ENCODE peak calls at places on chromosomes 6 and 20, in six cellular contexts. One of them, this sample, is unnamed.
A peak's percentile ranks its signal among the peaks of the same experiment; 100 is the strongest.

GRCh38 chr6:26064619-26065257 is 22.5 kb upstream of the HFE start:
- DNase-seq in right lobe of liver: no peak
- DNase-seq in breast epithelium: no peak
- DNase-seq in sigmoid colon: no peak
- DNase-seq in adrenal gland: peak; percentile 51
- DNase-seq in A549: peak; percentile 59
- DNase-seq in this sample: no peak

GRCh38 chr6:149060300-149060984 is 257.1 kb upstream of the TAB2 start:
- DNase-seq in right lobe of liver: no peak
- DNase-seq in sigmoid colon: no peak
- DNase-seq in adrenal gland: no peak
- DNase-seq in breast epithelium: no peak
- DNase-seq in A549: no peak
- DNase-seq in this sample: no peak

GRCh38 chr6:134814076-134814709 is 135.7 kb downstream of the ALDH8A1 start:
- DNase-seq in breast epithelium: no peak
- DNase-seq in A549: peak; percentile 19
- DNase-seq in adrenal gland: no peak
- DNase-seq in sigmoid colon: no peak
- DNase-seq in right lobe of liver: no peak
- DNase-seq in this sample: no peak

GRCh38 chr20:4814696-4815252 is 93.1 kb downstream of the PRND start:
- DNase-seq in right lobe of liver: peak; percentile 65
- DNase-seq in adrenal gland: no peak
- DNase-seq in sigmoid colon: no peak
- DNase-seq in breast epithelium: no peak
- DNase-seq in A549: no peak
- DNase-seq in this sample: no peak

GRCh38 chr6:13413906-13414555 is 73.4 kb downstream of the GFOD1 start:
- DNase-seq in adrenal gland: no peak
- DNase-seq in breast epithelium: peak; percentile 50
- DNase-seq in right lobe of liver: peak; percentile 77
- DNase-seq in A549: no peak
- DNase-seq in sigmoid colon: no peak
- DNase-seq in this sample: no peak

GRCh38 chr6:31769684-31770371 is 7.3 kb downstream of the VWA7 start:
- DNase-seq in right lobe of liver: peak; percentile 88
- DNase-seq in sigmoid colon: peak; percentile 80
- DNase-seq in breast epithelium: peak; percentile 57
- DNase-seq in adrenal gland: peak; percentile 85
- DNase-seq in A549: peak; percentile 68
- DNase-seq in this sample: peak; percentile 42

GRCh38 chr20:50953196-50953595 is 5.1 kb downstream of the DPM1 start:
- DNase-seq in breast epithelium: no peak
- DNase-seq in A549: no peak
- DNase-seq in sigmoid colon: no peak
- DNase-seq in adrenal gland: no peak
- DNase-seq in right lobe of liver: no peak
- DNase-seq in this sample: no peak

GRCh38 chr20:61608275-61609085 is 356.4 kb downstream of the CDH4 start:
- DNase-seq in right lobe of liver: peak; percentile 43
- DNase-seq in A549: peak; percentile 22
- DNase-seq in adrenal gland: no peak
- DNase-seq in sigmoid colon: no peak
- DNase-seq in breast epithelium: no peak
- DNase-seq in this sample: no peak

GRCh38 chr20:50248104-50248631 is 57.5 kb downstream of the CEBPB start:
- DNase-seq in A549: no peak
- DNase-seq in breast epithelium: no peak
- DNase-seq in adrenal gland: no peak
- DNase-seq in right lobe of liver: peak; percentile 66
- DNase-seq in sigmoid colon: no peak
- DNase-seq in this sample: no peak

GRCh38 chr6:12190252-12190651 is 99.9 kb upstream of the EDN1 start:
- DNase-seq in A549: no peak
- DNase-seq in breast epithelium: no peak
- DNase-seq in right lobe of liver: no peak
- DNase-seq in sigmoid colon: no peak
- DNase-seq in adrenal gland: no peak
- DNase-seq in this sample: no peak

GRCh38 chr6:169345198-169345597 is 91.6 kb upstream of the THBS2 start:
- DNase-seq in A549: no peak
- DNase-seq in sigmoid colon: no peak
- DNase-seq in right lobe of liver: no peak
- DNase-seq in adrenal gland: no peak
- DNase-seq in breast epithelium: no peak
- DNase-seq in this sample: peak; percentile 49

GRCh38 chr6:135043364-135043763 is 11.3 kb downstream of the HBS1L start:
- DNase-seq in breast epithelium: no peak
- DNase-seq in A549: no peak
- DNase-seq in sigmoid colon: no peak
- DNase-seq in right lobe of liver: no peak
- DNase-seq in adrenal gland: no peak
- DNase-seq in this sample: no peak

GRCh38 chr6:13730704-13731103 is 19.1 kb upstream of the RANBP9 start:
- DNase-seq in sigmoid colon: no peak
- DNase-seq in A549: no peak
- DNase-seq in right lobe of liver: no peak
- DNase-seq in breast epithelium: no peak
- DNase-seq in adrenal gland: no peak
- DNase-seq in this sample: no peak

GRCh38 chr20:25223179-25223661 is 24.7 kb upstream of the PYGB start:
- DNase-seq in right lobe of liver: no peak
- DNase-seq in adrenal gland: peak; percentile 59
- DNase-seq in A549: peak; percentile 92
- DNase-seq in breast epithelium: no peak
- DNase-seq in sigmoid colon: no peak
- DNase-seq in this sample: no peak

GRCh38 chr6:108669673-108670072 is 109.0 kb downstream of the FOXO3 start:
- DNase-seq in A549: no peak
- DNase-seq in sigmoid colon: no peak
- DNase-seq in breast epithelium: no peak
- DNase-seq in right lobe of liver: no peak
- DNase-seq in adrenal gland: no peak
- DNase-seq in this sample: no peak

GRCh38 chr6:36595168-36595818 is 1.1 kb downstream of the SRSF3 start:
- DNase-seq in adrenal gland: peak; percentile 60
- DNase-seq in breast epithelium: peak; percentile 70
- DNase-seq in right lobe of liver: peak; percentile 39
- DNase-seq in sigmoid colon: peak; percentile 84
- DNase-seq in A549: peak; percentile 56
- DNase-seq in this sample: peak; percentile 73

GRCh38 chr20:53736122-53736756 is 142.6 kb upstream of the ZNF217 start:
- DNase-seq in A549: no peak
- DNase-seq in adrenal gland: no peak
- DNase-seq in breast epithelium: no peak
- DNase-seq in sigmoid colon: no peak
- DNase-seq in right lobe of liver: no peak
- DNase-seq in this sample: no peak

GRCh38 chr20:53738039-53738944 is 144.7 kb upstream of the ZNF217 start:
- DNase-seq in right lobe of liver: peak; percentile 87
- DNase-seq in breast epithelium: peak; percentile 70
- DNase-seq in A549: peak; percentile 95
- DNase-seq in adrenal gland: peak; percentile 38
- DNase-seq in sigmoid colon: no peak
- DNase-seq in this sample: peak; percentile 64

GRCh38 chr20:53736757-53737403 is 143.2 kb upstream of the ZNF217 start:
- DNase-seq in right lobe of liver: no peak
- DNase-seq in adrenal gland: no peak
- DNase-seq in sigmoid colon: no peak
- DNase-seq in breast epithelium: no peak
- DNase-seq in A549: no peak
- DNase-seq in this sample: no peak

GRCh38 chr20:53738945-53739798 is 145.5 kb upstream of the ZNF217 start:
- DNase-seq in breast epithelium: no peak
- DNase-seq in right lobe of liver: no peak
- DNase-seq in sigmoid colon: no peak
- DNase-seq in A549: peak; percentile 35
- DNase-seq in adrenal gland: no peak
- DNase-seq in this sample: no peak

DNA sequence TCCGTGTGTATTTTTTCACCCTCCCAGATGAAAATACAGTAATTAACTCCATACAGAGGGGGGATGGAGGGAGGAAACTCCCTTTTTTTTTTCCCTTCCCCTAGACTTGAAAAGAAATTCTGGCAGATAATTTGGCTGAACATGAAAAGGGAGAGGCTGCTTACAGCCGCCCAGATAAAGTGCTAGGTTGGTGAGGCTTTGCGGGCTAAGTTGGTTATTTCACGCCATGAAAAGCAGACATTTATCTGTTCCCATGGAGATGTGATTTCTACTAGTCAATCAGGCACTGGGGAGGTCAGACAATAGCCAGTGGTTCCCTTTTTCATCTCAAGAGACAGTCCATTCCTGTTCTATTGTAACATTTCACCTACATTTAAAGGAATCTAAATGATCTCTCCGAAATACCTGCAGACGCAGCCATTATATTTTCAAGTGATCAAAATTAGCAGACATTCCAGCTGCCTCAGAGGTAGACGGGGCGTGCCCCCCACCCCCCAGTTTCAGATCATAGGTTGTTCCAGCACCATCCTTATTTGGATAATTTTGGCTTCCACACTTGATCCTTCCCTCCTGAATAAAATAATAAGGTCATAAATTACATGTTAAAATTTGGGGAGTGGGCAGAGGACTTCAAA is 143.9 kb upstream of the ZNF217 start:
- DNase-seq in breast epithelium: no peak
- DNase-seq in A549: no peak
- DNase-seq in sigmoid colon: no peak
- DNase-seq in right lobe of liver: no peak
- DNase-seq in adrenal gland: no peak
- DNase-seq in this sample: no peak
- H3K27ac ChIP-seq in breast epithelium: peak overlapping the region; percentile 85
- H3K27ac ChIP-seq in A549: peak overlapping the region; percentile 90
- H3K27ac ChIP-seq in sigmoid colon: no peak overlapping the region
- H3K27ac ChIP-seq in right lobe of liver: peak overlapping the region; percentile 97
- H3K27ac ChIP-seq in adrenal gland: no peak overlapping the region
- H3K27ac ChIP-seq in this sample: peak overlapping the region; percentile 82

DNA sequence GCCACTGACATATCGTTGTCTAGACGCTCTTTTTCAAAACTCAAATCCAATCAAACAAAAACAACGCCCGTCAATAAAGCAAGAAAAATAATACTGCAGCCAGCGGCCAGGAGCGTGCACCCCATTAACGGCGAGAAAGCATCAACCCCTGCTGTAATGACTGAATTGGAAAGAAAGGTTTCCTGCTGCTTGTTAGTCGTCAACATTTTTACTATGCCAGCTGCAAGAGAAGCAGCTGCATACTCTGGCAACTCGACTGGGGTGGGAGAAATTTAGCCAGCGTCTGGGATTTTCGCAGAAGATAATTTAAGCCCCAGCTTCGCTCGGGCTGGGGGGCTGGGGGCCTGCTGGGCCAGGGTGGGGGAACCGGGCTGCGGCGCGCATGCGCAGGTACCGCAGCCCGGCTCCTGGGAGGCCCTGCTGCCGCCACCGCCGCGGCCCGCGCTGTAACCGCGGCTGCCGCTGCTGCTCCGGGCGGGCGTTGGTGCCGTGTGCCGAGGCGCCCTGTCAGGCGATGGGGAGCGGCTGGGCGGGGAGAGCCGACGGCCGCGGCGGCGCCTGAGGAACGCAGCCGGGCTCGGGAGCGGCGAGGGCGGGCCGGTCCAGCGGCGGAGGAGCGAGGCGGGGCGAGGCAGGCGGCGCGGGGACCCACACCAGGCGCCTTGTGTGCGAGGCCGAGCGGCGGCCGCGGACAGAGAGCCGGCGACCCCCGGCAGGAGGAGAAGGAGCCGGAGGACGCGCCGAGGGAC is 732 bp upstream of the STXBP5 start:
- DNase-seq in breast epithelium: peak; percentile 59
- DNase-seq in right lobe of liver: peak; percentile 84
- DNase-seq in sigmoid colon: peak; percentile 82
- DNase-seq in A549: peak; percentile 65
- DNase-seq in adrenal gland: peak; percentile 71
- DNase-seq in this sample: peak; percentile 50
- TF ChIP-seq POLR2A in breast epithelium: no peak
- TF ChIP-seq POLR2A in right lobe of liver: peak; percentile 78
- TF ChIP-seq POLR2A in sigmoid colon: no peak
- TF ChIP-seq POLR2A in A549: peak; percentile 76
- TF ChIP-seq POLR2A in adrenal gland: peak; percentile 93
- TF ChIP-seq POLR2A in this sample: peak; percentile 52

DNA sequence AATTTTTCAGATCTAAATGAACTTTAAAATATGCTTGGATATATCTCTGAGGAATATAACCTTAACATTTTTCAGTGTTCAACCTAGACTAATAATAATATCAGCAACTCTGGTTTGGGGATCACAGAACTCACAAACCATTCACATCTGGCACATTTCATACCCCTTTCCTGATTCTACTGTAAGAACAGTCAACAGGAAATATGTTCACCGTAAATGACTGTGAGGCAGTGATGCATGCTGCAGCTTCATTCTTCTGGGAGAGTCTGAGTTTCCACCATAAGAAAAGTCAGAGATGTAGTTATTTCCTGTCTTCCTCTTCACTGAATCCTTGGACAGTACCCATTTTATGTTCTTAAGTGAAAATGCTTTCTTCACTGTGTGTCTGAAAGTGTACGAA is 134.2 kb upstream of the IFNGR1 start:
- DNase-seq in adrenal gland: no peak
- DNase-seq in A549: no peak
- DNase-seq in right lobe of liver: no peak
- DNase-seq in breast epithelium: no peak
- DNase-seq in sigmoid colon: no peak
- DNase-seq in this sample: no peak
- H3K27ac ChIP-seq in adrenal gland: no peak overlapping the region
- H3K27ac ChIP-seq in A549: no peak overlapping the region
- H3K27ac ChIP-seq in right lobe of liver: peak overlapping the region; percentile 76
- H3K27ac ChIP-seq in breast epithelium: no peak overlapping the region
- H3K27ac ChIP-seq in sigmoid colon: no peak overlapping the region
- H3K27ac ChIP-seq in this sample: no peak overlapping the region

GRCh38 chr6:89160693-89161092 is 14.8 kb downstream of the PM20D2 start:
- DNase-seq in right lobe of liver: no peak
- DNase-seq in breast epithelium: no peak
- DNase-seq in adrenal gland: no peak
- DNase-seq in A549: no peak
- DNase-seq in sigmoid colon: no peak
- DNase-seq in this sample: no peak
- TF ChIP-seq POLR2A in right lobe of liver: no peak
- TF ChIP-seq POLR2A in breast epithelium: no peak
- TF ChIP-seq POLR2A in adrenal gland: no peak
- TF ChIP-seq POLR2A in A549: no peak
- TF ChIP-seq POLR2A in sigmoid colon: no peak
- TF ChIP-seq POLR2A in this sample: no peak

DNA sequence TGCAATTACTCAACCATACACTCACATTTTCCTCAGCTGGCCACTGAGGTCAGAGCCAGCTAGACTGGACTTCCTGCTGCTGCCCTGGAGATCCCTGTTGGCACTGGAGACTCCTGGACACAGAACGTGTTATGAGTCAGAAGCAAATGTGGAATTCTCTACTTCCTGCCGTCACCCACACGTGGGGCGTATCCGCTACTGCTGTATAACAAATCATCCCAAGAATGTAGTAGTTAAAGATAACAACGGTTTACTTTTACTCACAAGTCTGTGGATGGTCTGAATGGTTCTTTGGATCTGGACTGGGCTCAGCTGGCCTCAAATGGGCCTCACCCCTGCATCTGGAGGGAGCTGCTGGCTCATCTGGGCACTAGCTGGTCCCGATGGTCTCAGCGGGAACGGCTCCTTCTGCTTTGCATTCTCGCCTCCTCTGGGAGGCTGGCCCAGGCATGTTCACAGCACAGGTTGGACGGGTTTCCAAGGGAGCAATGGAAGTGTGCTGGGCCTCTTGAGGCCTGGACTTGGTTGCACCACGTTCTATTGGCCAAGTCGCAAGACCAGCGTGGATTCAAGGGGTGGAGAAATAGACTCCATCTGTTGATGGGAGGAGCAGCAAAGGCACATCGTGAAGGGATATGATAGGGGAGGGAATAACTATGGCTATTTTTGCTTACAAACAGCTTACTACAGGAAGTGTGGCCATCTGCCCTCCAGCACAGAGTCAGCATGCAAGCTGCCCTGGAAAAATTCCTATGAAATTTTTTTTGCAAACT is 118.5 kb downstream of the SNX5 start:
- DNase-seq in breast epithelium: no peak
- DNase-seq in adrenal gland: peak; percentile 52
- DNase-seq in right lobe of liver: no peak
- DNase-seq in A549: peak; percentile 63
- DNase-seq in sigmoid colon: peak; percentile 92
- DNase-seq in this sample: peak; percentile 79
- H3K27ac ChIP-seq in breast epithelium: peak overlapping the region; percentile 55
- H3K27ac ChIP-seq in adrenal gland: peak overlapping the region; percentile 22
- H3K27ac ChIP-seq in right lobe of liver: peak overlapping the region; percentile 11
- H3K27ac ChIP-seq in A549: peak overlapping the region; percentile 26
- H3K27ac ChIP-seq in sigmoid colon: peak overlapping the region; percentile 38
- H3K27ac ChIP-seq in this sample: peak overlapping the region; percentile 44

This sample was measured in uterus.